ENCODE peak calls at places on chromosome 14, in five cellular contexts. U is activated CD8-positive, alpha-beta memory T cell treated with anti-CD3 and anti-CD28 coated beads, Interleukin-2, amount 50 U/mL, for 4 hours; Z is A549; X is PC-3; F is glutamatergic neuron. J is an unnamed sample.

GRCh38 chr14:23638414-23639047 is 2.4 kb downstream of the DHRS2 start:
- DNase-seq in F (no peak), X (no peak), U (no peak), Z (no peak), J (no peak)

GRCh38 chr14:59424707-59425106 is 40.5 kb downstream of the GPR135 start:
- DNase-seq in X (no peak), U (no peak), Z (no peak), F (no peak), J (no peak)

GRCh38 chr14:100529561-100530031 is 57.6 kb downstream of the BEGAIN start:
- DNase-seq in X (no peak), F (peak), U (peak), Z (no peak), J (no peak)

GRCh38 chr14:38042356-38042755 is 165.3 kb upstream of the SSTR1 start:
- DNase-seq in U (no peak), F (no peak), Z (no peak), X (peak), J (peak)

GRCh38 chr14:75268638-75269550 is 9.7 kb upstream of the FOS start:
- DNase-seq in Z (no peak), F (no peak), X (no peak), U (no peak), J (no peak)

GRCh38 chr14:91374897-91375747 is 42.5 kb downstream of the CCDC88C start:
- DNase-seq in U (no peak), X (no peak), Z (no peak), F (peak), J (no peak)

GRCh38 chr14:90168425-90169105 is 87.8 kb upstream of the PSMC1 start:
- DNase-seq in F (no peak), X (peak), Z (no peak), U (no peak), J (peak)

GRCh38 chr14:94098359-94098758 is 12.2 kb upstream of the IFI27 start:
- DNase-seq in U (no peak), X (no peak), F (no peak), Z (no peak), J (no peak)

GRCh38 chr14:69376439-69376838 is 21.7 kb downstream of the ERH start:
- DNase-seq in X (no peak), Z (no peak), F (no peak), U (no peak), J (peak)

GRCh38 chr14:69519253-69519661 is 34.7 kb downstream of the PLEKHD1 start:
- DNase-seq in Z (no peak), X (peak), F (no peak), U (no peak), J (no peak)

GRCh38 chr14:46140445-46140844 is 511.1 kb downstream of the RPL10L start:
- DNase-seq in Z (no peak), U (no peak), F (no peak), X (no peak), J (no peak)

GRCh38 chr14:58638231-58639205 is 756 bp downstream of the DACT1 start:
- DNase-seq in Z (no peak), X (peak), U (no peak), F (peak), J (no peak)

GRCh38 chr14:65100905-65101541 is 1.3 kb downstream of the MAX start:
- DNase-seq in U (no peak), X (no peak), Z (no peak), F (no peak), J (peak)

GRCh38 chr14:58922211-58922940 is 266.1 kb upstream of the DAAM1 start:
- DNase-seq in F (no peak), U (no peak), Z (no peak), X (no peak), J (peak)

GRCh38 chr14:48035836-48036235 is 360.4 kb upstream of the MDGA2 start:
- DNase-seq in Z (no peak), U (no peak), X (no peak), F (peak), J (no peak)

GRCh38 chr14:28673056-28673455 is 93.5 kb upstream of the FOXG1 start:
- DNase-seq in F (no peak), U (no peak), X (peak), Z (no peak), J (peak)

GRCh38 chr14:68719634-68720384 is 73.1 kb downstream of the ZFP36L1 start:
- DNase-seq in U (no peak), Z (no peak), F (no peak), X (no peak), J (peak)

GRCh38 chr14:57983235-57983634 is 117.3 kb upstream of the SLC35F4 start:
- DNase-seq in U (no peak), F (no peak), Z (no peak), X (no peak), J (no peak)

GRCh38 chr14:39293629-39294028 is 59.9 kb downstream of the MIA2 start:
- DNase-seq in F (no peak), X (no peak), Z (no peak), U (no peak), J (no peak)

GRCh38 chr14:54374117-54374884 is 22.5 kb upstream of the CDKN3 start:
- DNase-seq in Z (no peak), F (no peak), U (no peak), X (peak), J (peak)

GRCh38 chr14:37325332-37325731 is 127.6 kb downstream of the MIPOL1 start:
- DNase-seq in Z (no peak), X (no peak), F (no peak), U (no peak), J (no peak)

GRCh38 chr14:95536036-95536577 is 1.3 kb downstream of the GLRX5 start:
- DNase-seq in X (no peak), Z (no peak), F (no peak), U (no peak), J (no peak)

GRCh38 chr14:68657300-68658028 is 135.4 kb downstream of the ZFP36L1 start:
- DNase-seq in U (no peak), F (no peak), Z (no peak), X (no peak), J (no peak)

GRCh38 chr14:75064205-75064567 is 362 bp upstream of the ACYP1 start:
- DNase-seq in Z (no peak), X (no peak), U (no peak), F (no peak), J (no peak)